ENCODE peak calls at places on chromosomes 5 and 9, in six cellular contexts. K is GM12865, V is uterus, N is natural killer cell, Z is fibroblast of lung, D is adrenal gland. E is an unnamed sample.

GRCh38 chr5:84032404-84032803 is 311.7 kb upstream of the HAPLN1 start:
- DNase-seq in V (no peak), K (no peak), D (no peak), N (no peak), Z (peak), E (no peak)

GRCh38 chr5:138000102-138000723 is 32.7 kb downstream of the FAM13B start:
- DNase-seq in N (no peak), Z (peak), K (no peak), D (peak), V (no peak), E (no peak)

GRCh38 chr9:69174645-69175487 is 789 bp downstream of the TJP2 start:
- DNase-seq in K (peak), V (peak), Z (peak), D (peak), N (no peak), E (no peak)

GRCh38 chr5:5700549-5700948 is 278.1 kb downstream of the ICE1 start:
- DNase-seq in V (no peak), K (no peak), D (no peak), N (no peak), Z (no peak), E (no peak)

GRCh38 chr9:4334439-4334838 is 34.6 kb upstream of the GLIS3 start:
- DNase-seq in N (no peak), D (peak), K (no peak), Z (peak), V (no peak), E (peak)

GRCh38 chr5:133753856-133754255 is 141.5 kb upstream of the FSTL4 start:
- DNase-seq in D (no peak), K (no peak), Z (no peak), V (no peak), N (no peak), E (no peak)

GRCh38 chr5:83720805-83721431 is at the start of gene HAPLN1:
- DNase-seq in K (no peak), N (no peak), D (no peak), V (no peak), Z (peak), E (no peak)

GRCh38 chr9:98906273-98907040 is 37.2 kb upstream of the COL15A1 start:
- DNase-seq in D (peak), V (peak), Z (peak), K (no peak), N (no peak), E (no peak)

GRCh38 chr9:109117856-109118801 is 1.6 kb downstream of the TMEM245 start:
- DNase-seq in Z (peak), D (peak), V (peak), K (no peak), N (no peak), E (no peak)

GRCh38 chr9:78005231-78006002 is 26.2 kb downstream of the GNAQ start:
- DNase-seq in D (no peak), K (no peak), Z (peak), V (no peak), N (no peak), E (no peak)

GRCh38 chr5:132473019-132473531 is 17.5 kb downstream of the IRF1 start:
- DNase-seq in N (peak), Z (no peak), V (peak), K (peak), D (no peak), E (no peak)

GRCh38 chr5:130213607-130214006 is 309.3 kb downstream of the CHSY3 start:
- DNase-seq in V (no peak), N (no peak), D (no peak), K (no peak), Z (no peak), E (no peak)

GRCh38 chr5:64144429-64145215 is 21.0 kb upstream of the RNF180 start:
- DNase-seq in V (no peak), Z (peak), K (no peak), D (no peak), N (no peak), E (no peak)

GRCh38 chr9:76459691-76460635 is 981 bp downstream of the GCNT1 start:
- DNase-seq in N (no peak), Z (peak), K (no peak), D (no peak), V (peak), E (peak)

GRCh38 chr5:146109379-146109778 is 4.0 kb upstream of the PLAC8L1 start:
- DNase-seq in D (no peak), N (no peak), Z (no peak), K (no peak), V (no peak), E (no peak)

GRCh38 chr5:67253911-67254310 is 57.3 kb upstream of the CD180 start:
- DNase-seq in K (no peak), Z (no peak), V (no peak), D (no peak), N (no peak), E (no peak)

GRCh38 chr9:6068983-6069382 is 53.6 kb upstream of the RANBP6 start:
- DNase-seq in D (no peak), N (no peak), Z (no peak), K (peak), V (no peak), E (no peak)

GRCh38 chr9:75168270-75169185 is 80.2 kb downstream of the OSTF1 start:
- DNase-seq in K (no peak), Z (no peak), D (no peak), V (no peak), N (no peak), E (no peak)

GRCh38 chr5:121006206-121006605 is 542.1 kb downstream of the PRR16 start:
- DNase-seq in D (no peak), K (no peak), N (no peak), Z (no peak), V (no peak), E (no peak)

GRCh38 chr5:43037929-43038510 is 2.1 kb downstream of the ANXA2R start:
- DNase-seq in K (peak), V (no peak), Z (peak), D (no peak), N (peak), E (no peak)

GRCh38 chr5:5352675-5353074 is 69.8 kb upstream of the ICE1 start:
- DNase-seq in V (no peak), N (no peak), K (no peak), D (no peak), Z (no peak), E (no peak)

GRCh38 chr5:167440846-167441245 is 850.6 kb upstream of the WWC1 start:
- DNase-seq in V (no peak), N (no peak), Z (no peak), K (no peak), D (no peak), E (no peak)

GRCh38 chr9:76594764-76595410 is 135.9 kb downstream of the GCNT1 start:
- DNase-seq in Z (no peak), N (no peak), V (no peak), K (no peak), D (no peak), E (no peak)

GRCh38 chr5:94540856-94541494 is 77.4 kb downstream of the KIAA0825 start:
- DNase-seq in Z (no peak), N (no peak), K (no peak), V (no peak), D (no peak), E (no peak)

GRCh38 chr5:81852277-81853004 is 101.5 kb upstream of the SSBP2 start:
- DNase-seq in K (peak), D (no peak), N (no peak), Z (peak), V (peak), E (no peak)

GRCh38 chr5:81853005-81853357 is 102.1 kb upstream of the SSBP2 start:
- DNase-seq in Z (no peak), N (no peak), V (no peak), K (no peak), D (no peak), E (no peak)

GRCh38 chr5:81855576-81855975 is 104.7 kb upstream of the SSBP2 start:
- DNase-seq in K (no peak), N (no peak), D (no peak), V (no peak), Z (no peak), E (no peak)

GRCh38 chr5:81854915-81855314 is 104.0 kb upstream of the SSBP2 start:
- DNase-seq in Z (no peak), N (no peak), V (no peak), D (no peak), K (no peak), E (no peak)

DNA sequence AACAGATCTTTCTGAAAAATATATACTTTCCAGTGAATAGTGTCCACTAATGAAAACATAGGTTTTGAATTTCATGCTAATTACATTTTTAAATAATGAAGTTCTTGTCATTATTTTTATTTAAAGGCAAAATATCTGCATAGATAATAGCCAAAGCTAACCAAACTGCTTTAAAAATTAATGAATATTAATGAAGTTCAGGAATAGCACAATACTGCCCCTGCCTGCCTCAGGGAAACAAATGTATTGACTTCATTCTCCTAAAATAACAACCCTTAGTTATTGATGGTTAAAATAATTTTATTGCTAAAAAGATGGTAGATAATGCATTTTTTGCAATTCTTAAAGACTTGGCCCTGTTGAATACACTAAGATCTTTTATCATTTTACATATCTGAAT is 103.6 kb upstream of the SSBP2 start:
- DNase-seq in K (no peak), N (no peak), Z (no peak), D (no peak), V (no peak), E (no peak)
- TF ChIP-seq CTCF in K (no peak), N (no peak), Z (peak), D (no peak), V (no peak), E (peak)

DNA sequence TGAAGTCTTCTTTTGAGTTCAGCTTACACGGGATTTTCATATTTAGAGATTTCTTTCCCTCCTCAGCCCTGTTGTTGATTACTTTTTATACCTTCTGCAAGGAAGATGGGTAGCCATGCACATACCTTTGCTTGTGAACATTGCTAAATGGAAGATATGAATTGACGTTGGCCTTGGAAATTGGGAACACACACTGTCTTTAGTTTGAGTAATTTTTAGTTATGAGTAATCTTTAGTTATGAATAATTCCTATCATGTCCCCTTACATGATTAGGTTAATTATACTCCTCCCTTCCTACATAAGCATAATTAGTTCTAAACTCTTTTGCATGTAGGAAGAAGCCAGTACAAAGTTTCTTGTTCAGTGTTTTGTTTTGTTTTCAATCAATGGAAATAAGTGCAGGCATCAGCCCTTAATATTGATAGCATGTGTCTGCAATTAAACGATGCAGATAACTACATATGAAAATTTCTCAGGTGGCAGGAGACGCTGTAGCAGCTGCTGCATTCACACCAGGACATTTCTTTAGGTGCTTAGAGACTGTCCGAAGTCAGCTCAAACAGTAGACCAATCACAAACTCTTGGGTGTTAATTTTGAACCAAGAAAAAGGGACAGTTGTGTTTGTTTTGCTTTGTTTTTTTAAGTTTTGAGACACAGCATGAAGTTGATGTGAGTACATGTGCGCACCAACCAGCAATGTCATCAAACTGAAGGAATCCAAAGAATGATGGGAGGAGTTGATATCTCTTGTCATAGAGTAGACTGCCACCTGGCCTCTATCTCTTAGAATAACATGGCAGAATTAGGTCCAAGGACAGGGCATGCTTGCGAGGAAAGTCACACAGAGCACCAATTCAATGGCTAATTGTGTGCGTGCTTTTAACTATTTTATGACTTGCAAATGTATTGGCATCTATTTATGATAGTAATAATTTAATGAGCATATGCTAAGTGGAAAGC is 51.4 kb downstream of the SMARCA2 start:
- DNase-seq in V (no peak), K (no peak), Z (peak), D (no peak), N (no peak), E (no peak)
- TF ChIP-seq CTCF in V (no peak), K (no peak), Z (no peak), D (no peak), N (no peak), E (no peak)

GRCh38 chr5:154865466-154866184 is 7.2 kb downstream of the CNOT8 start:
- DNase-seq in K (no peak), D (no peak), Z (no peak), V (no peak), N (no peak), E (no peak)

GRCh38 chr5:154873791-154874331 is 15.4 kb downstream of the CNOT8 start:
- DNase-seq in K (no peak), N (no peak), D (no peak), V (no peak), Z (no peak), E (no peak)

GRCh38 chr5:154871732-154872131 is 13.3 kb downstream of the CNOT8 start:
- DNase-seq in N (no peak), K (no peak), D (no peak), V (no peak), Z (no peak), E (no peak)

GRCh38 chr5:154866841-154867240 is 8.4 kb downstream of the CNOT8 start:
- DNase-seq in N (no peak), D (no peak), Z (peak), K (no peak), V (no peak), E (no peak)

DNA sequence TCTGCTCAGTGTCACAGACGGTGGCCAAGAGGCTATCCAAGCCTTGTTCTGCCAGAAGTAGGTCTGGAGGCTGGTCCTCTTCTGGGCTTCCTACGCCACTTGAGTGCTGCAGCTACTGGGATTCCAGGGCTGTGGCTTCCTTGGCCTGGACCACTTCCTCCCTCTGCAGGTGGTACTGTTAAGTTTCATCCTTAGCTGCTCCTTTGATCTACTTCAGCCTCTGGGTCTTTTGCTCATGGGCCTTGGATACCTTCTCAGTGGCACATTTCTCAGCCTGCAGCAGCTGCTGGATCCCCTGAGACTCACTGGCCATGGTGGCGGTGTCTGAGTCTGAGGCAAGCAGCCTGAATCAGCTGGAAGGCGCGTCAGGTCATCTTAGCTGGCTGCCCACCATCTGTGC is 10.3 kb downstream of the CNOT8 start:
- DNase-seq in V (no peak), N (no peak), D (no peak), K (no peak), Z (no peak), E (no peak)
- TF ChIP-seq CTCF in V (no peak), N (no peak), D (no peak), K (no peak), Z (no peak), E (peak)

GRCh38 chr9:136886610-136887597 is 588 bp downstream of the TRAF2 start:
- DNase-seq in N (no peak), V (no peak), D (peak), K (peak), Z (peak), E (peak)

GRCh38 chr9:136880651-136881050 is 5.7 kb upstream of the TRAF2 start:
- DNase-seq in K (peak), N (no peak), V (no peak), Z (no peak), D (no peak), E (no peak)

GRCh38 chr9:136881691-136882108 is 4.6 kb upstream of the TRAF2 start:
- DNase-seq in K (peak), N (peak), V (no peak), Z (peak), D (no peak), E (no peak)

GRCh38 chr9:136885950-136886578 is at the start of gene TRAF2:
- DNase-seq in K (peak), V (peak), D (peak), Z (peak), N (peak), E (peak)

DNA sequence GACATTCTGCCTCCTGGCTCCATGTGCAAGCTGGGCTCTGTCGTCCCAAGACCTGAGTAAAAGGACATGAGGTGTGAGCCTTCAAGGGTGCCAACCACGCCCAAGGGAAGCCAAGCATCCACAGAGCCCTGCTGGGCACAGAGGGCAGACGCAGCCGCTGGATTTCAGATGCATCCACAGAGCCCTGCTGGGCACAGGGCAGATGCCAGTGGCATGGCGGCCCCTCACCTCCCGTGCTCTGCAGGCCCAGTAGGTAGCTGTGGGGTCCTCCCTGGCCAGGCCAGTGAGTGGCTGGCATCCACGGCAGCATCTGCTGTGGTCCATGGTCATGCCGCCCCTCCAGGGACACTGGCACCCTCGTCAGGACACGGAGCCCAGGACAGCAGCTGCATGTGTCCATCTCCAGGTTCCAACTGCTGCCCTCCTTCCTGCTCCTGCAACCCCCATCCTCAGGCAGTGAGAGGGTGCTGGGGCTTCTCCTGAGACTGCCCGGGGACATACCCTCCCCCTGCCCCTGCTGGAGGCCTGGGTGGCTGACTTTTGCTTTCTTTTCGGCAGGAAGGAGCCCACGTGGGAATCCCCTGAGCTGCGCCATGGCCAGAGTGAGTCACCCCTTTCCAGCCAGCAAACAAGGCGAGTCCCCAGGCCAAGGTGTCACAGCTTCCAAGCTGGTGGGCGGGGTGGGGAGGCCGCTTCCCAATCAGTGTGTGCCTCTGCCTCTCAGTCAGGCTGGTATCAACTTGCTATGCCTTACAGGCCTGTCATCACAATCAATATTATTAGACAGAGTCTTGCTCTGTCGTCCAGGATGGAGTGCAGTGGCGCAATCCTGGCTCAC is 4.0 kb upstream of the TRAF2 start:
- DNase-seq in K (peak), D (peak), V (no peak), Z (peak), N (peak), E (no peak)
- TF ChIP-seq CTCF in K (no peak), D (no peak), V (no peak), Z (no peak), N (no peak), E (no peak)

DNA sequence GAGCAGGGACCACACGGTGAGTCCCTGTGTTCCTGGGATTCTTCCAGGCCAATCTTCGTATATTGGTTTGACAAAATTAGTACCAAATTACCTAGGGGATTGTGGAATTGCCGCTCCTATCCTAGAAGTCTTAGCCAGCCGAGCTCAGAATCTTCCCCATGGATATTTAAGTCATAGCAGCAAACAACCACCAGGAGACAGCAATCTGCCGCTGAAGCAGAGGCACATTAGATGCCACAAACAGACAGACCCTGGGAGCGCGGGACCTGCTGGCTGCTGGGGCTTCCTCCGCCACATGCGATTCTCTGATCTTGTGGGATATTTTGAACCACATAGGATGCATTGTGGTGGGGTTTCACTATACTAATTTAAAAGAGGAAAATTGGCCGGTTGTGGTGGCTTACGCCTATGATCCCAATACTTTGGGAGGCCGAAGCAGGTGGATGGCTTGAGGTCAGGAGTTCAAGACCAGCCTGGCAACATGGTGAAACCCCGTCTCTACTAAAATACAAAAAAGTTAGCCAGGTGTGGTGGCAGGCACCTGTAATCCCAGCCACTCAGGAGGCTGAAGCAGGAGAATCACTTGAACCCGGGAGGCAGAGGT is 31.7 kb upstream of the ZBTB43 start:
- DNase-seq in V (no peak), N (no peak), D (no peak), Z (no peak), K (peak), E (no peak)
- TF ChIP-seq CTCF in V (no peak), N (no peak), D (peak), Z (peak), K (peak), E (peak)

E was measured in progenitor cell of endocrine pancreas.